ENCODE peak calls at places on chromosome 20, in six cellular contexts. S, Y, D, Z, J and O are unnamed samples.

GRCh38 chr20:64159711-64160110 is 4.5 kb upstream of the MYT1 start:
- DNase-seq in S (no peak), Y (no peak), D (no peak), Z (no peak), J (no peak), O (no peak)

GRCh38 chr20:49916146-49917002 is 1.0 kb upstream of the SPATA2 start:
- DNase-seq in S (peak; percentile 100), Y (no peak), D (no peak), Z (no peak), J (no peak), O (peak; percentile 88)

GRCh38 chr20:53828673-53829085 is 235.0 kb upstream of the ZNF217 start:
- DNase-seq in S (no peak), Y (no peak), D (no peak), Z (peak; percentile 29), J (no peak), O (peak; percentile 71)

GRCh38 chr20:50328161-50328979 is 137.7 kb downstream of the CEBPB start:
- DNase-seq in S (no peak), Y (no peak), D (no peak), Z (no peak), J (no peak), O (no peak)

GRCh38 chr20:676315-676937 is 824 bp upstream of the SCRT2 start:
- DNase-seq in S (no peak), Y (peak; percentile 77), D (no peak), Z (no peak), J (peak; percentile 64), O (no peak)

GRCh38 chr20:37567671-37568588 is 40.3 kb upstream of the BLCAP start:
- DNase-seq in S (no peak), Y (no peak), D (no peak), Z (no peak), J (peak; percentile 57), O (no peak)

GRCh38 chr20:2835331-2835796 is 5.1 kb downstream of the PCED1A start:
- DNase-seq in S (peak; percentile 53), Y (no peak), D (no peak), Z (no peak), J (no peak), O (no peak)

GRCh38 chr20:2538931-2539330 is 2.6 kb downstream of the TMC2 start:
- DNase-seq in S (no peak), Y (no peak), D (no peak), Z (no peak), J (no peak), O (no peak)

GRCh38 chr20:62080249-62080993 is 14.7 kb upstream of the TAF4 start:
- DNase-seq in S (no peak), Y (no peak), D (no peak), Z (no peak), J (no peak), O (no peak)

GRCh38 chr20:53691811-53692192 is 98.2 kb upstream of the ZNF217 start:
- DNase-seq in S (no peak), Y (no peak), D (no peak), Z (no peak), J (no peak), O (no peak)

GRCh38 chr20:51610761-51611624 is 68.5 kb upstream of the NFATC2 start:
- DNase-seq in S (no peak), Y (no peak), D (no peak), Z (no peak), J (no peak), O (no peak)
- TF ChIP-seq JUND in S (no peak), Y (no peak), D (no peak), Z (no peak), J (no peak), O (no peak)

GRCh38 chr20:40743172-40743775 is 54.2 kb upstream of the MAFB start:
- DNase-seq in S (no peak), Y (no peak), D (no peak), Z (no peak), J (peak; percentile 36), O (no peak)

GRCh38 chr20:40744072-40744471 is 55.0 kb upstream of the MAFB start:
- DNase-seq in S (no peak), Y (no peak), D (no peak), Z (no peak), J (peak; percentile 22), O (no peak)

GRCh38 chr20:40738976-40739375 is 49.9 kb upstream of the MAFB start:
- DNase-seq in S (no peak), Y (no peak), D (no peak), Z (no peak), J (peak; percentile 41), O (no peak)

GRCh38 chr20:40739841-40740240 is 50.8 kb upstream of the MAFB start:
- DNase-seq in S (no peak), Y (no peak), D (no peak), Z (no peak), J (peak; percentile 28), O (no peak)

GRCh38 chr20:40741507-40742106 is 52.6 kb upstream of the MAFB start:
- DNase-seq in S (peak; percentile 57), Y (no peak), D (no peak), Z (peak; percentile 56), J (peak; percentile 76), O (peak; percentile 86)
- TF ChIP-seq JUND in S (no peak), Y (no peak), D (no peak), Z (no peak), J (no peak), O (no peak)

GRCh38 chr20:7346562-7346961 is 579.1 kb downstream of the BMP2 start:
- DNase-seq in S (no peak), Y (no peak), D (no peak), Z (no peak), J (no peak), O (no peak)
- TF ChIP-seq JUND in S (no peak), Y (no peak), D (no peak), Z (no peak), J (no peak), O (no peak)

GRCh38 chr20:57866250-57867106 is 156.7 kb upstream of the PMEPA1 start:
- DNase-seq in S (no peak), Y (no peak), D (no peak), Z (no peak), J (peak; percentile 27), O (no peak)
- TF ChIP-seq JUND in S (no peak), Y (no peak), D (no peak), Z (no peak), J (no peak), O (no peak)

GRCh38 chr20:56409946-56410345 is 2.1 kb upstream of the CASS4 start:
- DNase-seq in S (no peak), Y (no peak), D (no peak), Z (no peak), J (no peak), O (no peak)
- TF ChIP-seq JUND in S (no peak), Y (no peak), D (no peak), Z (no peak), J (no peak), O (no peak)